ENCODE peak calls at places on chromosomes 12 and 14, in six cellular contexts. One of them, this sample, is unnamed.

GRCh38 chr14:91154851-91155625 is 41.2 kb downstream of the DGLUCY start:
- DNase-seq in Calu3: peak
- DNase-seq in neural progenitor cell: no peak
- DNase-seq in heart right ventricle: no peak
- DNase-seq in AG08395: peak
- DNase-seq in AG10803: peak
- DNase-seq in this sample: peak

GRCh38 chr14:93958567-93959238 is 17.7 kb downstream of the ASB2 start:
- DNase-seq in Calu3: no peak
- DNase-seq in neural progenitor cell: no peak
- DNase-seq in heart right ventricle: no peak
- DNase-seq in AG08395: no peak
- DNase-seq in AG10803: no peak
- DNase-seq in this sample: no peak

GRCh38 chr14:54424479-54424901 is 16.7 kb downstream of the CNIH1 start:
- DNase-seq in Calu3: no peak
- DNase-seq in neural progenitor cell: no peak
- DNase-seq in heart right ventricle: no peak
- DNase-seq in AG08395: no peak
- DNase-seq in AG10803: no peak
- DNase-seq in this sample: no peak

GRCh38 chr12:92928431-92928961 is 599 bp downstream of the EEA1 start:
- DNase-seq in Calu3: no peak
- DNase-seq in neural progenitor cell: no peak
- DNase-seq in heart right ventricle: peak
- DNase-seq in AG08395: peak
- DNase-seq in AG10803: peak
- DNase-seq in this sample: peak

GRCh38 chr12:77163068-77163810 is 97.9 kb upstream of the E2F7 start:
- DNase-seq in Calu3: no peak
- DNase-seq in neural progenitor cell: no peak
- DNase-seq in heart right ventricle: no peak
- DNase-seq in AG08395: no peak
- DNase-seq in AG10803: peak
- DNase-seq in this sample: no peak

GRCh38 chr12:3490848-3491382 is at the start of gene PRMT8:
- DNase-seq in Calu3: no peak
- DNase-seq in neural progenitor cell: peak
- DNase-seq in heart right ventricle: no peak
- DNase-seq in AG08395: no peak
- DNase-seq in AG10803: no peak
- DNase-seq in this sample: no peak

GRCh38 chr14:69694730-69695663 is 71.9 kb upstream of the SRSF5 start:
- DNase-seq in Calu3: no peak
- DNase-seq in neural progenitor cell: no peak
- DNase-seq in heart right ventricle: no peak
- DNase-seq in AG08395: no peak
- DNase-seq in AG10803: peak
- DNase-seq in this sample: peak

GRCh38 chr14:38127784-38128183 is 79.9 kb upstream of the SSTR1 start:
- DNase-seq in Calu3: no peak
- DNase-seq in neural progenitor cell: no peak
- DNase-seq in heart right ventricle: no peak
- DNase-seq in AG08395: peak
- DNase-seq in AG10803: peak
- DNase-seq in this sample: no peak

GRCh38 chr14:65336191-65336591 is 76.3 kb upstream of the FUT8 start:
- DNase-seq in Calu3: no peak
- DNase-seq in neural progenitor cell: no peak
- DNase-seq in heart right ventricle: no peak
- DNase-seq in AG08395: peak
- DNase-seq in AG10803: peak
- DNase-seq in this sample: no peak

GRCh38 chr14:49642163-49642562 is 7.1 kb upstream of the DNAAF2 start:
- DNase-seq in Calu3: no peak
- DNase-seq in neural progenitor cell: no peak
- DNase-seq in heart right ventricle: no peak
- DNase-seq in AG08395: no peak
- DNase-seq in AG10803: no peak
- DNase-seq in this sample: no peak

GRCh38 chr12:32181498-32182175 is 75.0 kb downstream of the BICD1 start:
- DNase-seq in Calu3: no peak
- DNase-seq in neural progenitor cell: no peak
- DNase-seq in heart right ventricle: no peak
- DNase-seq in AG08395: peak
- DNase-seq in AG10803: peak
- DNase-seq in this sample: no peak